ENCODE peak calls at places on chromosome 1, in nine cellular contexts. U, Z, W, S, G, F, C, O and D are unnamed samples.

GRCh38 chr1:222060247-222060851 is 318.5 kb upstream of the DUSP10 start:
- DNase-seq in Z (no peak), W (no peak), O (no peak), S (no peak), F (no peak), U (no peak), C (no peak), G (no peak), D (no peak)

GRCh38 chr1:97634758-97635157 is 286.1 kb downstream of the DPYD start:
- DNase-seq in C (no peak), O (no peak), F (no peak), U (no peak), Z (no peak), S (no peak), G (no peak), W (no peak), D (no peak)

GRCh38 chr1:39625462-39626273 is 13.8 kb downstream of the HEYL start:
- DNase-seq in Z (peak; percentile 85), W (no peak), C (no peak), G (peak; percentile 53), O (no peak), F (no peak), S (peak; percentile 66), U (no peak), D (no peak)

GRCh38 chr1:238589843-238590435 is 699.2 kb upstream of the ZP4 start:
- DNase-seq in Z (no peak), F (no peak), S (no peak), W (no peak), O (peak; percentile 91), C (no peak), U (no peak), G (no peak), D (no peak)

GRCh38 chr1:41838266-41838665 is 80.5 kb downstream of the HIVEP3 start:
- DNase-seq in G (no peak), S (no peak), O (no peak), C (no peak), F (no peak), W (no peak), U (no peak), Z (no peak), D (no peak)

GRCh38 chr1:187413770-187414169 is 585.0 kb downstream of the PLA2G4A start:
- DNase-seq in C (no peak), S (no peak), Z (no peak), G (no peak), O (no peak), F (no peak), U (no peak), W (no peak), D (no peak)

GRCh38 chr1:231418741-231419107 is 3.4 kb downstream of the EGLN1 start:
- DNase-seq in Z (no peak), G (no peak), O (no peak), F (no peak), C (no peak), W (no peak), S (no peak), U (no peak), D (no peak)

GRCh38 chr1:94395748-94396309 is 22.4 kb upstream of the ABCD3 start:
- DNase-seq in O (no peak), G (no peak), Z (no peak), C (no peak), W (no peak), S (no peak), F (peak; percentile 9), U (no peak), D (peak; percentile 27)

GRCh38 chr1:183417691-183418491 is at the start of gene NMNAT2:
- DNase-seq in Z (peak; percentile 21), S (peak; percentile 50), W (no peak), C (no peak), U (no peak), F (peak; percentile 23), O (no peak), G (no peak), D (no peak)

GRCh38 chr1:236063919-236064673 is 794 bp downstream of the NID1 start:
- DNase-seq in U (no peak), F (peak; percentile 52), Z (peak; percentile 73), W (peak; percentile 12), O (no peak), C (peak; percentile 37), S (peak; percentile 58), G (peak; percentile 70), D (peak; percentile 8)

GRCh38 chr1:236913371-236914037 is 90.7 kb downstream of the MT1HL1 start:
- DNase-seq in O (no peak), S (no peak), F (no peak), W (no peak), G (no peak), U (no peak), C (no peak), Z (no peak), D (peak; percentile 52)